ENCODE peak calls at places on chromosomes 3 and 15, in five cellular contexts. One of them, this sample, is unnamed. For H3K4me1, the result is how much of the 10 kb centered on the place peaks cover.

GRCh38 chr3:63051920-63052319 is 176.7 kb upstream of the CADPS start:
- DNase-seq in aorta: no peak
- DNase-seq in right cardiac atrium: no peak
- DNase-seq in heart right ventricle: no peak
- DNase-seq in left ventricle myocardium inferior: no peak
- DNase-seq in this sample: no peak

GRCh38 chr3:54999159-54999558 is 71.3 kb upstream of the LRTM1 start:
- DNase-seq in left ventricle myocardium inferior: no peak
- DNase-seq in right cardiac atrium: no peak
- DNase-seq in heart right ventricle: no peak
- DNase-seq in aorta: no peak
- DNase-seq in this sample: no peak

GRCh38 chr3:16885948-16886683 is 1.4 kb downstream of the PLCL2 start:
- DNase-seq in heart right ventricle: no peak
- DNase-seq in aorta: no peak
- DNase-seq in left ventricle myocardium inferior: no peak
- DNase-seq in right cardiac atrium: no peak
- DNase-seq in this sample: no peak

GRCh38 chr3:119600732-119601131 is 3.0 kb downstream of the PLA1A start:
- DNase-seq in aorta: peak
- DNase-seq in heart right ventricle: peak
- DNase-seq in right cardiac atrium: peak
- DNase-seq in left ventricle myocardium inferior: peak
- DNase-seq in this sample: peak

GRCh38 chr15:68734352-68734751 is 86.3 kb downstream of the ANP32A start:
- DNase-seq in left ventricle myocardium inferior: no peak
- DNase-seq in heart right ventricle: no peak
- DNase-seq in right cardiac atrium: no peak
- DNase-seq in aorta: no peak
- DNase-seq in this sample: no peak

GRCh38 chr3:155232605-155233004 is 60.9 kb downstream of the STRIT1 start:
- DNase-seq in left ventricle myocardium inferior: peak
- DNase-seq in aorta: peak
- DNase-seq in right cardiac atrium: peak
- DNase-seq in heart right ventricle: peak
- DNase-seq in this sample: no peak

GRCh38 chr15:73954188-73955145 is 28.2 kb downstream of the LOXL1 start:
- DNase-seq in left ventricle myocardium inferior: no peak
- DNase-seq in heart right ventricle: no peak
- DNase-seq in right cardiac atrium: no peak
- DNase-seq in aorta: peak
- DNase-seq in this sample: no peak

GRCh38 chr3:138051946-138052802 is 42.2 kb downstream of the CLDN18 start:
- DNase-seq in heart right ventricle: peak
- DNase-seq in right cardiac atrium: no peak
- DNase-seq in aorta: no peak
- DNase-seq in left ventricle myocardium inferior: peak
- DNase-seq in this sample: no peak

GRCh38 chr15:33910741-33911140 is 57.6 kb upstream of the CHRM5 start:
- DNase-seq in heart right ventricle: no peak
- DNase-seq in aorta: no peak
- DNase-seq in right cardiac atrium: no peak
- DNase-seq in left ventricle myocardium inferior: no peak
- DNase-seq in this sample: no peak

GRCh38 chr3:125107861-125108567 is 52.2 kb upstream of the HEG1 start:
- DNase-seq in aorta: peak
- DNase-seq in right cardiac atrium: no peak
- DNase-seq in heart right ventricle: no peak
- DNase-seq in left ventricle myocardium inferior: no peak
- DNase-seq in this sample: no peak

GRCh38 chr3:150840733-150841515 is 64.3 kb downstream of the MINDY4B start:
- DNase-seq in right cardiac atrium: no peak
- DNase-seq in aorta: no peak
- DNase-seq in heart right ventricle: no peak
- DNase-seq in left ventricle myocardium inferior: no peak
- DNase-seq in this sample: no peak

GRCh38 chr3:150097588-150097890 is 126.8 kb upstream of the PFN2 start:
- DNase-seq in right cardiac atrium: no peak
- DNase-seq in aorta: no peak
- DNase-seq in heart right ventricle: no peak
- DNase-seq in left ventricle myocardium inferior: no peak
- DNase-seq in this sample: no peak

GRCh38 chr15:51132384-51133139 is 37.9 kb upstream of the TNFAIP8L3 start:
- DNase-seq in aorta: peak
- DNase-seq in right cardiac atrium: peak
- DNase-seq in heart right ventricle: peak
- DNase-seq in left ventricle myocardium inferior: no peak
- DNase-seq in this sample: no peak

GRCh38 chr15:53625962-53626845 is 133.3 kb downstream of the WDR72 start:
- DNase-seq in aorta: no peak
- DNase-seq in right cardiac atrium: no peak
- DNase-seq in left ventricle myocardium inferior: no peak
- DNase-seq in heart right ventricle: no peak
- DNase-seq in this sample: no peak

GRCh38 chr3:41018841-41019240 is 180.5 kb upstream of the CTNNB1 start:
- DNase-seq in right cardiac atrium: no peak
- DNase-seq in heart right ventricle: no peak
- DNase-seq in aorta: no peak
- DNase-seq in left ventricle myocardium inferior: no peak
- DNase-seq in this sample: no peak

GRCh38 chr15:87365221-87365620 is 891.3 kb downstream of the NTRK3 start:
- DNase-seq in heart right ventricle: no peak
- DNase-seq in aorta: no peak
- DNase-seq in right cardiac atrium: no peak
- DNase-seq in left ventricle myocardium inferior: no peak
- DNase-seq in this sample: no peak

GRCh38 chr3:170240671-170241070 is 18.4 kb downstream of the PRKCI start:
- DNase-seq in left ventricle myocardium inferior: no peak
- DNase-seq in aorta: no peak
- DNase-seq in right cardiac atrium: no peak
- DNase-seq in heart right ventricle: no peak
- DNase-seq in this sample: no peak

GRCh38 chr3:8992199-8992598 is 28.9 kb upstream of the RAD18 start:
- DNase-seq in right cardiac atrium: no peak
- DNase-seq in aorta: no peak
- DNase-seq in left ventricle myocardium inferior: no peak
- DNase-seq in heart right ventricle: no peak
- DNase-seq in this sample: no peak

GRCh38 chr15:69531302-69532027 is 78.8 kb downstream of the RPLP1 start:
- DNase-seq in left ventricle myocardium inferior: no peak
- DNase-seq in aorta: no peak
- DNase-seq in right cardiac atrium: no peak
- DNase-seq in heart right ventricle: peak
- DNase-seq in this sample: no peak

GRCh38 chr3:46061108-46061507 is 33.8 kb upstream of the XCR1 start:
- DNase-seq in left ventricle myocardium inferior: no peak
- DNase-seq in aorta: no peak
- DNase-seq in heart right ventricle: no peak
- DNase-seq in right cardiac atrium: no peak
- DNase-seq in this sample: no peak

GRCh38 chr3:117016359-117016758 is 306.8 kb downstream of the TUSC7 start:
- DNase-seq in left ventricle myocardium inferior: no peak
- DNase-seq in heart right ventricle: no peak
- DNase-seq in aorta: no peak
- DNase-seq in right cardiac atrium: no peak
- DNase-seq in this sample: no peak

GRCh38 chr3:142282503-142282902 is 57.1 kb upstream of the GK5 start:
- DNase-seq in heart right ventricle: no peak
- DNase-seq in left ventricle myocardium inferior: no peak
- DNase-seq in right cardiac atrium: no peak
- DNase-seq in aorta: no peak
- DNase-seq in this sample: no peak

GRCh38 chr3:47910233-47910632 is 106.0 kb downstream of the MAP4 start:
- DNase-seq in left ventricle myocardium inferior: no peak
- DNase-seq in right cardiac atrium: no peak
- DNase-seq in heart right ventricle: no peak
- DNase-seq in aorta: no peak
- DNase-seq in this sample: no peak

GRCh38 chr3:153029350-153029749 is 132.7 kb upstream of the RAP2B start:
- DNase-seq in right cardiac atrium: no peak
- DNase-seq in left ventricle myocardium inferior: no peak
- DNase-seq in aorta: no peak
- DNase-seq in heart right ventricle: no peak
- DNase-seq in this sample: no peak

GRCh38 chr3:112405845-112406244 is 72.9 kb downstream of the CD200 start:
- DNase-seq in heart right ventricle: no peak
- DNase-seq in right cardiac atrium: no peak
- DNase-seq in aorta: no peak
- DNase-seq in left ventricle myocardium inferior: no peak
- DNase-seq in this sample: no peak

GRCh38 chr3:142098974-142099373 is 50.4 kb downstream of the TFDP2 start:
- DNase-seq in heart right ventricle: no peak
- DNase-seq in aorta: no peak
- DNase-seq in left ventricle myocardium inferior: no peak
- DNase-seq in right cardiac atrium: no peak
- DNase-seq in this sample: peak

GRCh38 chr15:101013151-101013550 is 94.0 kb downstream of the LRRK1 start:
- DNase-seq in right cardiac atrium: no peak
- DNase-seq in heart right ventricle: peak
- DNase-seq in left ventricle myocardium inferior: no peak
- DNase-seq in aorta: no peak
- DNase-seq in this sample: no peak

GRCh38 chr15:76866008-76866407 is 39.1 kb downstream of the SCAPER start:
- DNase-seq in aorta: no peak
- DNase-seq in heart right ventricle: peak
- DNase-seq in left ventricle myocardium inferior: peak
- DNase-seq in right cardiac atrium: no peak
- DNase-seq in this sample: peak

GRCh38 chr3:23999012-23999641 is 54.0 kb downstream of the NR1D2 start:
- DNase-seq in heart right ventricle: peak
- DNase-seq in left ventricle myocardium inferior: peak
- DNase-seq in right cardiac atrium: peak
- DNase-seq in aorta: peak
- DNase-seq in this sample: peak

GRCh38 chr3:49132437-49133225 is at the start of gene LAMB2:
- DNase-seq in left ventricle myocardium inferior: peak
- DNase-seq in heart right ventricle: peak
- DNase-seq in aorta: peak
- DNase-seq in right cardiac atrium: peak
- DNase-seq in this sample: no peak

GRCh38 chr3:94184781-94185180 is 121.9 kb downstream of the NSUN3 start:
- DNase-seq in aorta: no peak
- DNase-seq in right cardiac atrium: no peak
- DNase-seq in left ventricle myocardium inferior: no peak
- DNase-seq in heart right ventricle: no peak
- DNase-seq in this sample: no peak

GRCh38 chr3:38454179-38454883 is 641 bp downstream of the ACVR2B start:
- DNase-seq in aorta: no peak
- DNase-seq in left ventricle myocardium inferior: peak
- DNase-seq in right cardiac atrium: peak
- DNase-seq in heart right ventricle: no peak
- DNase-seq in this sample: peak

GRCh38 chr3:134886991-134887390 is 91.9 kb downstream of the EPHB1 start:
- DNase-seq in aorta: no peak
- DNase-seq in right cardiac atrium: no peak
- DNase-seq in left ventricle myocardium inferior: no peak
- DNase-seq in heart right ventricle: no peak
- DNase-seq in this sample: no peak

GRCh38 chr15:59689626-59690236 is 611 bp upstream of the BNIP2 start:
- DNase-seq in left ventricle myocardium inferior: peak
- DNase-seq in right cardiac atrium: peak
- DNase-seq in heart right ventricle: peak
- DNase-seq in aorta: peak
- DNase-seq in this sample: peak

GRCh38 chr3:175155172-175155571 is 296.0 kb downstream of the NAALADL2 start:
- DNase-seq in right cardiac atrium: no peak
- DNase-seq in heart right ventricle: no peak
- DNase-seq in aorta: no peak
- DNase-seq in left ventricle myocardium inferior: no peak
- DNase-seq in this sample: no peak

GRCh38 chr3:157066335-157067071 is 93.4 kb downstream of the CCNL1 start:
- DNase-seq in right cardiac atrium: peak
- DNase-seq in left ventricle myocardium inferior: no peak
- DNase-seq in aorta: no peak
- DNase-seq in heart right ventricle: no peak
- DNase-seq in this sample: no peak

GRCh38 chr3:160870327-160870726 is 114.3 kb downstream of the PPM1L start:
- DNase-seq in left ventricle myocardium inferior: no peak
- DNase-seq in aorta: no peak
- DNase-seq in heart right ventricle: peak
- DNase-seq in right cardiac atrium: no peak
- DNase-seq in this sample: no peak
- H3K27ac ChIP-seq in left ventricle myocardium inferior: peak
- H3K27ac ChIP-seq in aorta: no peak
- H3K27ac ChIP-seq in heart right ventricle: peak
- H3K27ac ChIP-seq in right cardiac atrium: peak
- H3K27ac ChIP-seq in this sample: no peak

GRCh38 chr3:126212629-126213375 is 32.4 kb upstream of the ALDH1L1 start:
- DNase-seq in aorta: peak
- DNase-seq in left ventricle myocardium inferior: peak
- DNase-seq in heart right ventricle: peak
- DNase-seq in right cardiac atrium: peak
- DNase-seq in this sample: peak
- H3K4me3 ChIP-seq in aorta: peak
- H3K4me3 ChIP-seq in left ventricle myocardium inferior: peak
- H3K4me3 ChIP-seq in heart right ventricle: peak
- H3K4me3 ChIP-seq in right cardiac atrium: peak
- H3K4me3 ChIP-seq in this sample: no peak

DNA sequence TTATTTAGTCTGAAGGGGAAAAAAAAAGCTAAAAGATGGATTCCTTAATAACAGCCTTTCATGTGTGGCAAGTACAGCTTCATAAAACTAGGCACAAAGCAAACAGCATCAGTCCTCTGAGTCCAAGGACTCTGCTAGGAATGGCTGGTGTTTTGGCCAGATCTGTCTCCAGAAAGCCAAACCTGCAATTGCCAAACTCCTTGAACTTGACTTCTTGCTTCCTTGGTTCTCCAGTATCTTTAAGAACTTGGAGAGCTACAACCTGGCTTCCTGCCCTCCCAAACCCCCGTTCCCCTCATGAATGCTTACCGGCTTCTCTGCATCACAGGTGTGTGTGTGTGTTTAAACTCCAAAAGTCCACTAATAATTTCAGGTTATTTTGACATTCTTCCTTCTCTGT is 1.6 kb upstream of the PLOD2 start:
- DNase-seq in heart right ventricle: no peak
- DNase-seq in aorta: no peak
- DNase-seq in right cardiac atrium: no peak
- DNase-seq in left ventricle myocardium inferior: no peak
- DNase-seq in this sample: no peak
- H3K4me1 ChIP-seq in heart right ventricle: under half
- H3K4me1 ChIP-seq in aorta: under half
- H3K4me1 ChIP-seq in right cardiac atrium: under half
- H3K4me1 ChIP-seq in left ventricle myocardium inferior: half or more
- H3K4me1 ChIP-seq in this sample: under half

GRCh38 chr15:63502843-63503738 is 1.3 kb upstream of the USP3 start:
- DNase-seq in left ventricle myocardium inferior: peak
- DNase-seq in right cardiac atrium: peak
- DNase-seq in aorta: peak
- DNase-seq in heart right ventricle: peak
- DNase-seq in this sample: peak
- H3K27ac ChIP-seq in left ventricle myocardium inferior: peak
- H3K27ac ChIP-seq in right cardiac atrium: peak
- H3K27ac ChIP-seq in aorta: peak
- H3K27ac ChIP-seq in heart right ventricle: peak
- H3K27ac ChIP-seq in this sample: peak

This sample was measured in CD4-positive, CD25-positive, alpha-beta regulatory T cell.